ENCODE peak calls at places on chromosomes 12 and 14, in four cellular contexts. P is ovary, N is prostate gland, U is fibroblast of villous mesenchyme. S is an unnamed sample.

GRCh38 chr12:20305470-20305869 is 62.9 kb upstream of the PDE3A start:
- DNase-seq in P (no peak), N (no peak), U (no peak), S (no peak)

GRCh38 chr12:113476093-113476986 is 4.7 kb upstream of the LHX5 start:
- DNase-seq in P (no peak), N (no peak), U (no peak), S (no peak)

GRCh38 chr12:107504503-107504885 is 181.1 kb upstream of the PWP1 start:
- DNase-seq in P (no peak), N (no peak), U (no peak), S (no peak)

GRCh38 chr14:75941030-75941429 is 40.8 kb downstream of the TGFB3 start:
- DNase-seq in P (no peak), N (no peak), U (no peak), S (no peak)

GRCh38 chr12:27973487-27973890 is 956 bp upstream of the PTHLH start:
- DNase-seq in P (no peak), N (no peak), U (peak), S (no peak)

GRCh38 chr14:68306934-68307758 is 485.7 kb downstream of the ZFP36L1 start:
- DNase-seq in P (no peak), N (peak), U (no peak), S (no peak)

GRCh38 chr12:132403636-132404434 is 74.4 kb upstream of the GALNT9 start:
- DNase-seq in P (no peak), N (no peak), U (no peak), S (no peak)

GRCh38 chr14:68608235-68608962 is 184.5 kb downstream of the ZFP36L1 start:
- DNase-seq in P (no peak), N (no peak), U (no peak), S (peak)

GRCh38 chr14:32202468-32202865 is 602 bp downstream of the RNU6-8 start:
- DNase-seq in P (no peak), N (no peak), U (no peak), S (no peak)

GRCh38 chr12:115990241-115990640 is 287.3 kb downstream of the MED13L start:
- DNase-seq in P (no peak), N (no peak), U (no peak), S (no peak)

GRCh38 chr14:69636051-69636639 is 24.7 kb downstream of the SUSD6 start:
- DNase-seq in P (no peak), N (no peak), U (no peak), S (no peak)

GRCh38 chr12:58765653-58766554 is 154.4 kb downstream of the LRIG3 start:
- DNase-seq in P (no peak), N (peak), U (peak), S (no peak)

GRCh38 chr12:67789266-67789665 is 140.7 kb downstream of the DYRK2 start:
- DNase-seq in P (no peak), N (no peak), U (no peak), S (no peak)

GRCh38 chr14:61647704-61648103 is 47.6 kb upstream of the HIF1A start:
- DNase-seq in P (no peak), N (no peak), U (no peak), S (no peak)

GRCh38 chr12:109833307-109834189 is at the start of gene TRPV4:
- DNase-seq in P (peak), N (no peak), U (peak), S (no peak)

GRCh38 chr12:112347521-112347920 is 34.7 kb downstream of the HECTD4 start:
- DNase-seq in P (no peak), N (no peak), U (peak), S (no peak)

GRCh38 chr12:94149781-94150482 is 1.6 kb downstream of the PLXNC1 start:
- DNase-seq in P (peak), N (no peak), U (no peak), S (peak)

GRCh38 chr12:122646568-122647220 is 56.5 kb downstream of the HCAR2 start:
- DNase-seq in P (no peak), N (no peak), U (peak), S (peak)

GRCh38 chr12:92363295-92364146 is 217.9 kb upstream of the BTG1 start:
- DNase-seq in P (peak), N (no peak), U (peak), S (no peak)

GRCh38 chr12:98373019-98373554 is 142.3 kb upstream of the TMPO start:
- DNase-seq in P (no peak), N (no peak), U (peak), S (no peak)

GRCh38 chr12:14769462-14769836 is 33.8 kb downstream of the WBP11 start:
- DNase-seq in P (no peak), N (peak), U (peak), S (no peak)

GRCh38 chr12:47307680-47308399 is 228.1 kb upstream of the AMIGO2 start:
- DNase-seq in P (no peak), N (peak), U (peak), S (no peak)

DNA sequence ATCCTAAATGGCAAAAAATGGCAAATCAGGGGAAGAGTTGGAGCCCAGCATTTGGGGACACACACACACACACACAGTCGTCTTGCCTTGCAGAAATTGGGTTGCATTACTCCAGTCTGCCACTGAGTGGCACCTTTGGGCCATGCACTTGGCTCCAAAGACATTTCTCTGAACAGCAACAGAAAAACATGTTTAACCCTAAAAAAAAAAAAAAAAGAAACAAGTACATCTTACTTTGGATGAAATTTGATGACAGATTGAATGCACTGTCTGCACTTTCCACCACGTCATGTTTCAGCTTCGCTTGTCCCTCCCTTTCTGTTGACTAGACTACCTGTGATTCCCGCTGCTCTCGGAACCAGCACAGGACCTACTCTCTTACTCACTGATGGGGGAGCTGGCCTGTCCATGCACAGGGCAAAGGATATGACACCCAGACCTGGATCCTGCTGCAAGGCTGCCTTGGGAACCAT is 376.9 kb downstream of the DPF3 start:
- DNase-seq in P (peak), N (peak), U (peak), S (peak)
- H3K4me3 ChIP-seq in P (no peak), N (no peak), U (no peak), S (no peak)

DNA sequence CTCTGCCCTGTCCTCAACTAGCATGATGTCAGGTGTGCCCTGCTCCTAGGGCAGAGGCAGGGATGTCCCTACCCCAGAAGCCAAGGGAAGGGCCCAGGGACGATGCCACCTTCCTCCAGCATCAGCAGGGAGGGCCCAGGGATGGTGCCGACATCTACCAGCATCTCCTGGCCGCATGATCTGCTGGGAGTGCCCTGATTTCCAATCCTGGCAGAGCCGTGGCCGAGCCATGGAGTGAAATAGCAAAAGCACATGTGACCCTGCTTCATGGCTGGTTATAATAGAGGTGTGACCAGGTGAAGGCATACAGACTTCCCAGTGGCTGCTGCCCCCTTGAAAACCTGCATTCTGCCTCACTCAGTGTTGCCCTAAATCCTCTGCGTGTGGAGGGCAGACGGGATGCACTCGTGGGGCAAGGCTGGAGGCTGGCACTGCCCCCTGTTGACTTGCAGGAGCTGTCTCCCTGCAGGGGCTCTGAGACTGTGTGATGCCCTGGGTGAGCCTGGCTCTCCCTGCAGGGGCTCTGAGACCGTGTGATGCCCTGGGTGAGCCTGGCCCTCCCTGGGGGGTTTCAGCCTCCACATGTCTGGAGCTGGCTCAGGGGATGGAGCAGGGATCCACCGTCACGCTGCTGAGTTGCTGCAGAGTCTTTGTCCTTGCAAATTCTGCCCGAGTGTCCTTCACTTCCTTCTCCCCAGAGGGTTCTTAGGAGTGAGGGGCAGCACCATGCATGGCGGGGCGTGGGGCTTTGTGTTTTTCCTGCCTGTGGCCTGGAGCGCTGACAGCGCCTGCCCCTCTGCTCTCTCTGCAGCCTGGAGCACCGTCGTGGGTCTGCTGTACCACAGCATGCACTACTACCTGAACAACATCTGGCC is 51.7 kb downstream of the ADGRD1 start:
- DNase-seq in P (no peak), N (no peak), U (no peak), S (no peak)
- TF ChIP-seq CTCF in P (no peak), N (no peak), U (no peak), S (no peak)

GRCh38 chr12:52172956-52173355 is 18.9 kb downstream of the KRT80 start:
- DNase-seq in P (no peak), N (no peak), U (no peak), S (no peak)
- H3K4me3 ChIP-seq in P (no peak), N (no peak), U (no peak), S (no peak)

GRCh38 chr12:61652265-61652664 is 607.9 kb upstream of the USP15 start:
- DNase-seq in P (no peak), N (no peak), U (no peak), S (no peak)

GRCh38 chr12:61654698-61655097 is 605.5 kb upstream of the USP15 start:
- DNase-seq in P (no peak), N (no peak), U (peak), S (no peak)
- TF ChIP-seq CTCF in P (no peak), N (no peak), U (peak), S (no peak)

GRCh38 chr12:34350092-34351041 is 328.1 kb downstream of the ALG10 start:
- DNase-seq in P (no peak), N (no peak), U (no peak), S (no peak)
- H3K4me3 ChIP-seq in P (no peak), N (no peak), U (no peak), S (no peak)

GRCh38 chr12:51217968-51218606 is at the start of gene POU6F1:
- DNase-seq in P (peak), N (peak), U (peak), S (peak)
- TF ChIP-seq CTCF in P (peak), N (peak), U (peak), S (no peak)

DNA sequence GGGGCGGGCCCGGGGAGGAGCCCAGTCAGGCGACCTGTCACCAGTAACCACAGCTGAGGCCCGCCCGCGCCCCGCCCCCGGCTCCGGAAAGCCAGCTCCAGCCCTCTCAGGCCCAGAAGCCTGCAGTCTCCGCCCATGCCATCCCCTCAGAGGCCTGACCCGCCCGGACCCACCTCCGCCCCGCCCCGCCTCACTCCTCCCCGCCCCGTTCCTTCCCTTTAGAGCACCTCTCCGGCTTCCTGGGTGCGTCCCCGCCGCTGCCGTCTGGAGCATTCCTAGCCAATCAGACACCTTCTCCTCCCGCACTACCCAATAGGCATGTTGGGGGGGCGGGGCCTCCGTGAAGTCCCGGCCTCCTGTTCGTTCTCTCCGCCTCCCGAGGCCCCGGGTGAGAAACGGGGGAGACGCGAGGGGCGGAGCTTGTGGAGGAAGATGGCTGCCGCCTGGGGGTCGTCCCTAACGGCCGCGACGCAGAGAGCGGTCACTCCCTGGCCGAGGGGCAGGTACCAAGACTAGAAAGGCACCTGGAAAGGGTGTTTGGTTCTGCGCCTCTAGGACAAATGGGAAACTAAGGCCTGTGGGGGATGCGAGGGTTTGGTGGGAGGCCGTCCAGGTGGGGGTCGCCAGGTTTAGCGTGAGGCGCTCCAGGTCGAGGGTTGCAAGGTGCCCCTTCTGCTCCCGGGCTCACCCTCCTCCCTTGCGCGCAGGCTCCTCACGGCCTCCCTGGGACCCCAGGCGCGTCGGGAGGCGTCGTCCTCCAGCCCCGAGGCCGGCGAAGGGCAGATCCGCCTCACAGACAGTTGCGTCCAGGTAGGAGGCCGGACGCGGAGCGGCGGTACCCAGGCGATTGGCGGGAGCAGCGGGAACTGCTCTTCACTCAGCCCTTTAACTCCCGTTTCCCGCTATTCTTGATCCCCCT is at the start of gene ISCA2:
- DNase-seq in P (peak), N (peak), U (peak), S (peak)
- H3K4me3 ChIP-seq in P (peak), N (peak), U (peak), S (peak)

GRCh38 chr12:71938728-71939385 is at the start of gene TPH2:
- DNase-seq in P (peak), N (no peak), U (peak), S (no peak)
- TF ChIP-seq CTCF in P (no peak), N (peak), U (peak), S (no peak)

GRCh38 chr14:40347675-40348074 is 915.4 kb upstream of the FBXO33 start:
- DNase-seq in P (no peak), N (no peak), U (no peak), S (no peak)
- H3K4me3 ChIP-seq in P (no peak), N (no peak), U (no peak), S (no peak)

S was measured in lower leg skin.